ENCODE peak calls at places on chromosomes 3 and 15, in four cellular contexts. A is stomach, Z is H54, P is A549. J is an unnamed sample.

GRCh38 chr15:85943825-85944224 is 135.8 kb upstream of the AGBL1 start:
- DNase-seq in Z (no peak), P (no peak), A (no peak), J (no peak)

GRCh38 chr3:49006591-49007067 is 562 bp upstream of the WDR6 start:
- DNase-seq in P (no peak), A (no peak), Z (no peak), J (peak; percentile 27)

GRCh38 chr3:30353711-30354467 is 252.5 kb upstream of the TGFBR2 start:
- DNase-seq in P (no peak), A (no peak), Z (no peak), J (peak; percentile 78)

GRCh38 chr15:101315736-101316135 is 20.7 kb upstream of the SNRPA1 start:
- DNase-seq in A (no peak), Z (no peak), P (no peak), J (no peak)

GRCh38 chr3:41961061-41961749 is 698 bp downstream of the ULK4 start:
- DNase-seq in P (peak; percentile 7), A (peak; percentile 42), Z (peak; percentile 28), J (peak; percentile 68)

GRCh38 chr15:55587321-55588069 is 650 bp downstream of the PYGO1 start:
- DNase-seq in A (no peak), P (peak; percentile 75), Z (peak; percentile 47), J (no peak)

GRCh38 chr15:64279131-64279530 is 76.8 kb downstream of the CSNK1G1 start:
- DNase-seq in P (no peak), Z (no peak), A (no peak), J (no peak)

GRCh38 chr3:159080821-159081220 is 279.0 kb downstream of the MFSD1 start:
- DNase-seq in Z (no peak), P (no peak), A (no peak), J (no peak)

GRCh38 chr3:71255498-71255897 is 328.0 kb downstream of the FOXP1 start:
- DNase-seq in Z (no peak), P (no peak), A (no peak), J (no peak)

DNA sequence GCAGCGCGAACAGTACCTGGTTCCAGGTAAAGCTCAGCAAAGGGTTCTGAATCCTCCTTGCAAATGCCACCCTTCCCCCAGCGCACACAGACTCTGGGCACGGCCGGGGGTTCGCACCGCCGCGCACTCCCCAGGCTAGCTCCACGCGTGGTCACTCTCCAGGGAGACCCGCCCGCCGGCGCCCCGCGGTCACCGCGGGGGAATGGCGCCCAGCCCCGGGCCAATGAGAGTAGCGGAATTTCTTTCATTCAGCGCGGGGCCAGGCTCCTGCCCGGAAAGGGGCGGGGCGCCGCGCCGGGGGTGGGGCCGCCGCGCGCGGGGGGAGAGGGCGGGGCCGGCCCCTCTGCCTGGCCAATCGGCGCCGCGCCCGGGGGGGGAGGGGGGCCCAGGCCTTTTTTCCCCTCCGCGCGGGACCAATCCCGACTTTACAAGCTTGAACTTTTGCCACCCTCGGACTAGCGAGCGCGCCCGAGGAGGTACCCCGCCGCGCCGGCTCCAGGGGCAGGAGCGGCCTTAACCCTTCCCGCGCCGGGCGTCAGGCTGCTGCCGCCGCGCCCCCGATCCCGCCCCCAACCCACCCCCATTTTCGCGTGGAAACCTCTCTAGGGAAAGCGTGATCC is 1.1 kb upstream of the SMAD6 start:
- DNase-seq in A (peak; percentile 97), P (peak; percentile 92), Z (peak; percentile 74), J (peak; percentile 81)
- TF ChIP-seq POLR2A in A (no peak), P (peak; percentile 62), Z (peak; percentile 48), J (no peak)

DNA sequence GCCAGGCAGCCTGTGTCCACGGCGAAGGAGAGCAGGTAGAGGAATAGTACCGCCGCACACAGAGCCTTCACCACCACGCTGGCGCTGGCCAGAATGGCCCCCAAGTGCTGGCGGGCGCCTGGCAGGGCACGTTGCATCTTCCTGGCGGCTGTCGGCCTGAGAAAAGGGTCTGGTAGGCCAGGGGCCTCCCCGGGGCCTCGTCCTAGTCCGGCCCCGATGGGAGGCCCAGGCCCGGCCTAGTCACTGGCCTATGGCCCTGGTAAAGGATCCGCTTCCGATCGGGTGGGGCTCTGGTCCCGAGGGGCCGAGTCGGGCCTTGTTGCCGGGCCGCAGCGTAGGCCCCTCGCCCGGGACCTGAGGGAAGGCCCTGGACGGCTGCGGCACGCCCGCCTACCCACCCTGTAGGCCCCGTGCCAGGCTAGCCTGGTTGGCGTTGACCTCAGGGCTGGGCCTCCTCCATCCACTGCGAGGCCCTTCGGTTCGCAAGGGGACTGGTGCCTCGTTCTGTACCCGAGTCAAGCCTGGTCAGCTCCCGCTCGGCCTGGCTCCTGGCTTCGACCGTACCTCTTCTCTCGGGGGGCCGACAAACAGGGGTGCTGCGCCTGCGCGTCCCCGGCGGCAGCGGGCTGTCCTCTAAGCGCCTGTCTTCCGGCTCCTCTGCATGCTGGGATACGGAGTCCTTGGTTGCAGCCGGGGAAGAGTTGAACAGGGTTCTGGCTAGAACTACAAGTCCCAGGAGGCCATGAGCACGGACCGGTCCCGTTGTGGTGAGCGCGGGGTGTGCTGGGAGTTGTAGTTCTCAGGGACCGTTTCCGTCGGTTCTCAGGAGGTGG is at the start of gene TMEM115:
- DNase-seq in Z (peak; percentile 99), A (peak; percentile 96), P (peak; percentile 92), J (peak; percentile 98)
- TF ChIP-seq POLR2A in Z (peak; percentile 67), A (no peak), P (peak; percentile 50), J (peak; percentile 79)

GRCh38 chr15:50523736-50524318 is 22.6 kb downstream of the USP50 start:
- DNase-seq in Z (no peak), P (no peak), A (no peak), J (no peak)
- TF ChIP-seq POLR2A in Z (no peak), P (no peak), A (no peak), J (no peak)

GRCh38 chr3:52907497-52907896 is 10.1 kb upstream of the STIMATE start:
- DNase-seq in Z (no peak), A (no peak), P (no peak), J (no peak)

GRCh38 chr3:52910823-52911222 is 13.5 kb upstream of the STIMATE start:
- DNase-seq in P (no peak), A (no peak), Z (no peak), J (no peak)

GRCh38 chr3:52915245-52915772 is 18.0 kb upstream of the STIMATE start:
- DNase-seq in P (no peak), Z (no peak), A (no peak), J (no peak)

GRCh38 chr3:52917044-52917443 is 19.7 kb upstream of the STIMATE start:
- DNase-seq in A (no peak), Z (no peak), P (no peak), J (no peak)

DNA sequence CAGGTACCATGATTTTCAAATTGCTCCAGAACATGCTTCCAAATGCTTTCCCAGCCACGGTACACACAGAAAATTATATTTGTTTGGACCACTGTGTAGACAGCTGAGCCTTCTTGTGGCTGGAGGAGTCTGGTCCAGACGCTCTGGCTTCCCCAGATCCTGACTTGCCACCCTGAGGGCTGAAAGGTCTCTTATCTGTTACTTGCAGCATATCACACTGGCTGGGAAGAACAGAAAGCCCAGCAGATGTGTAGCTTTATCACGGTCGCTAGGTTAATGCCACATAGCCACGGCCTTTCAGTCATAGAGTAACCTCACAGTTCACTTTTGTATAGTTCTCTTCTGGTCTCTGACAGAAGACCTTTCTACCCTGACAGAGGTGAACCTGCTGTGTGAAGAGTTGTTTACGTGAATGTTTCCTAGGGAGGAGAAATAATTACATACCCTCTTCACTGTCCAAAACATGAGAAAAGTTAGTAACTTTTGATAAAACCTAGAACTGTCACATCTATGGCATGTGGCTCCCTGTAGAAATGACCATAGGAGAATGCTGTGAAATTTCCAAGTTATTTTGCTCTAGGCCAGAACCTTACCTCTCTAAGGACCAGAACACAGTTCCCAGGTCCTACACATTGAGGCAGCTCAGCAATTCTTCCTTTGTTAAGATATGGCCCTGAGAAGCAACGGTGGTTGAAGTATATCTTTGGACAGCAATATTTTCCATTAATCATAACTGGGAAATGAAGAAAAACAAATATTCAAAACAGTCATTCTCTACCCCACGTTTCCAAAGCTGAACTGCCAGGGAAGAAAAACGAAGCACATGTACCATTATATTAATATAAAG is 15.8 kb upstream of the STIMATE start:
- DNase-seq in A (no peak), Z (no peak), P (no peak), J (no peak)
- TF ChIP-seq POLR2A in A (no peak), Z (no peak), P (no peak), J (no peak)

GRCh38 chr3:25592510-25592968 is 72.2 kb downstream of the TOP2B start:
- DNase-seq in P (peak; percentile 46), A (no peak), Z (peak; percentile 57), J (no peak)
- TF ChIP-seq POLR2A in P (no peak), A (no peak), Z (no peak), J (no peak)

GRCh38 chr15:91478717-91479191 is 374.8 kb upstream of the SLCO3A1 start:
- DNase-seq in P (no peak), A (no peak), Z (no peak), J (no peak)

GRCh38 chr15:91484141-91484540 is 369.4 kb upstream of the SLCO3A1 start:
- DNase-seq in P (no peak), A (no peak), Z (no peak), J (no peak)

GRCh38 chr15:91480426-91480825 is 373.1 kb upstream of the SLCO3A1 start:
- DNase-seq in P (no peak), Z (no peak), A (no peak), J (no peak)

GRCh38 chr15:91488452-91488851 is 365.1 kb upstream of the SLCO3A1 start:
- DNase-seq in Z (no peak), P (no peak), A (no peak), J (no peak)

GRCh38 chr15:91482799-91483198 is 370.7 kb upstream of the SLCO3A1 start:
- DNase-seq in Z (no peak), P (no peak), A (no peak), J (no peak)
- TF ChIP-seq POLR2A in Z (no peak), P (no peak), A (no peak), J (no peak)

J was measured in Peyer's patch.